ENCODE peak calls at places on chromosomes 6 and 20, in eight cellular contexts. One of them, this sample, is unnamed.

GRCh38 chr20:6269163-6269873 is 146.5 kb upstream of the FERMT1 start:
- DNase-seq in HL-60: no peak
- DNase-seq in ovary: no peak
- DNase-seq in MCF 10A: peak
- DNase-seq in IMR-90: no peak
- DNase-seq in D721Med: no peak
- DNase-seq in fibroblast of pulmonary artery: no peak
- DNase-seq in GM10248: no peak
- DNase-seq in this sample: no peak

GRCh38 chr6:15922510-15923307 is 206.2 kb upstream of the MYLIP start:
- DNase-seq in ovary: no peak
- DNase-seq in MCF 10A: no peak
- DNase-seq in GM10248: no peak
- DNase-seq in HL-60: no peak
- DNase-seq in D721Med: no peak
- DNase-seq in IMR-90: no peak
- DNase-seq in fibroblast of pulmonary artery: peak
- DNase-seq in this sample: no peak

GRCh38 chr6:10834823-10835222 is 3.5 kb downstream of the MAK start:
- DNase-seq in HL-60: no peak
- DNase-seq in ovary: no peak
- DNase-seq in GM10248: no peak
- DNase-seq in IMR-90: no peak
- DNase-seq in MCF 10A: no peak
- DNase-seq in fibroblast of pulmonary artery: no peak
- DNase-seq in D721Med: no peak
- DNase-seq in this sample: no peak

GRCh38 chr20:23622839-23623343 is 14.9 kb downstream of the CST3 start:
- DNase-seq in IMR-90: peak
- DNase-seq in MCF 10A: peak
- DNase-seq in fibroblast of pulmonary artery: peak
- DNase-seq in GM10248: no peak
- DNase-seq in D721Med: no peak
- DNase-seq in HL-60: no peak
- DNase-seq in ovary: peak
- DNase-seq in this sample: peak

GRCh38 chr20:23039136-23039875 is 4.2 kb downstream of the SSTR4 start:
- DNase-seq in GM10248: no peak
- DNase-seq in IMR-90: no peak
- DNase-seq in fibroblast of pulmonary artery: no peak
- DNase-seq in MCF 10A: no peak
- DNase-seq in HL-60: no peak
- DNase-seq in ovary: no peak
- DNase-seq in D721Med: no peak
- DNase-seq in this sample: no peak

GRCh38 chr6:148915889-148916288 is 169.1 kb downstream of the UST start:
- DNase-seq in ovary: no peak
- DNase-seq in fibroblast of pulmonary artery: no peak
- DNase-seq in IMR-90: no peak
- DNase-seq in GM10248: no peak
- DNase-seq in HL-60: no peak
- DNase-seq in MCF 10A: no peak
- DNase-seq in D721Med: no peak
- DNase-seq in this sample: no peak

GRCh38 chr6:109939654-109940053 is 38.5 kb upstream of the GPR6 start:
- DNase-seq in fibroblast of pulmonary artery: no peak
- DNase-seq in ovary: no peak
- DNase-seq in GM10248: no peak
- DNase-seq in MCF 10A: peak
- DNase-seq in IMR-90: peak
- DNase-seq in HL-60: no peak
- DNase-seq in D721Med: no peak
- DNase-seq in this sample: no peak

GRCh38 chr6:90492369-90492768 is 94.5 kb downstream of the MAP3K7 start:
- DNase-seq in D721Med: no peak
- DNase-seq in IMR-90: no peak
- DNase-seq in fibroblast of pulmonary artery: no peak
- DNase-seq in HL-60: no peak
- DNase-seq in GM10248: no peak
- DNase-seq in MCF 10A: no peak
- DNase-seq in ovary: no peak
- DNase-seq in this sample: no peak

GRCh38 chr6:43773050-43773956 is 3.3 kb downstream of the VEGFA start:
- DNase-seq in ovary: no peak
- DNase-seq in GM10248: peak
- DNase-seq in MCF 10A: peak
- DNase-seq in fibroblast of pulmonary artery: peak
- DNase-seq in HL-60: peak
- DNase-seq in D721Med: peak
- DNase-seq in IMR-90: peak
- DNase-seq in this sample: no peak

GRCh38 chr6:158031445-158032353 is 50.0 kb downstream of the SYNJ2 start:
- DNase-seq in HL-60: peak
- DNase-seq in IMR-90: peak
- DNase-seq in D721Med: no peak
- DNase-seq in fibroblast of pulmonary artery: peak
- DNase-seq in ovary: peak
- DNase-seq in GM10248: no peak
- DNase-seq in MCF 10A: no peak
- DNase-seq in this sample: peak
- TF ChIP-seq CTCF in HL-60: no peak
- TF ChIP-seq CTCF in IMR-90: no peak
- TF ChIP-seq CTCF in D721Med: no peak
- TF ChIP-seq CTCF in fibroblast of pulmonary artery: no peak
- TF ChIP-seq CTCF in ovary: no peak
- TF ChIP-seq CTCF in GM10248: no peak
- TF ChIP-seq CTCF in MCF 10A: no peak
- TF ChIP-seq CTCF in this sample: no peak

DNA sequence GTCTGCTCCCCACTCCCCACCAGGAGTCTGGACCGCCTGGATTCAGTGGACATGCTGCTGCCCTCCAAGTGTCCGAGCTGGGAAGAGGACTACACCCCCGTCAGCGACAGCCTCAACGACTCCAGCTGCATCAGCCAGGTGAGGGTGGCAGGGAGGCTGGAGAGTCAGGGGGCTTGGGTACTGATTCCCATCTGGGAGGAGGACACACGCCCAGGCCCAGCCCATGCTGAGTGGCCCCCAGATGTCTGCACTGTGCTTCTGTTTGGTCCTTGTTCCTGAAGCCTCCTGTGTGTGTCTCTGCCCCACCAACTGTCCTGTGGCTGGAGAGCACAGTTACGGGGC is 101.6 kb upstream of the MYL9 start:
- DNase-seq in IMR-90: no peak
- DNase-seq in fibroblast of pulmonary artery: no peak
- DNase-seq in ovary: no peak
- DNase-seq in MCF 10A: no peak
- DNase-seq in D721Med: no peak
- DNase-seq in HL-60: no peak
- DNase-seq in GM10248: no peak
- DNase-seq in this sample: no peak
- TF ChIP-seq CTCF in IMR-90: no peak
- TF ChIP-seq CTCF in fibroblast of pulmonary artery: no peak
- TF ChIP-seq CTCF in ovary: no peak
- TF ChIP-seq CTCF in MCF 10A: no peak
- TF ChIP-seq CTCF in D721Med: no peak
- TF ChIP-seq CTCF in HL-60: no peak
- TF ChIP-seq CTCF in GM10248: peak
- TF ChIP-seq CTCF in this sample: peak

DNA sequence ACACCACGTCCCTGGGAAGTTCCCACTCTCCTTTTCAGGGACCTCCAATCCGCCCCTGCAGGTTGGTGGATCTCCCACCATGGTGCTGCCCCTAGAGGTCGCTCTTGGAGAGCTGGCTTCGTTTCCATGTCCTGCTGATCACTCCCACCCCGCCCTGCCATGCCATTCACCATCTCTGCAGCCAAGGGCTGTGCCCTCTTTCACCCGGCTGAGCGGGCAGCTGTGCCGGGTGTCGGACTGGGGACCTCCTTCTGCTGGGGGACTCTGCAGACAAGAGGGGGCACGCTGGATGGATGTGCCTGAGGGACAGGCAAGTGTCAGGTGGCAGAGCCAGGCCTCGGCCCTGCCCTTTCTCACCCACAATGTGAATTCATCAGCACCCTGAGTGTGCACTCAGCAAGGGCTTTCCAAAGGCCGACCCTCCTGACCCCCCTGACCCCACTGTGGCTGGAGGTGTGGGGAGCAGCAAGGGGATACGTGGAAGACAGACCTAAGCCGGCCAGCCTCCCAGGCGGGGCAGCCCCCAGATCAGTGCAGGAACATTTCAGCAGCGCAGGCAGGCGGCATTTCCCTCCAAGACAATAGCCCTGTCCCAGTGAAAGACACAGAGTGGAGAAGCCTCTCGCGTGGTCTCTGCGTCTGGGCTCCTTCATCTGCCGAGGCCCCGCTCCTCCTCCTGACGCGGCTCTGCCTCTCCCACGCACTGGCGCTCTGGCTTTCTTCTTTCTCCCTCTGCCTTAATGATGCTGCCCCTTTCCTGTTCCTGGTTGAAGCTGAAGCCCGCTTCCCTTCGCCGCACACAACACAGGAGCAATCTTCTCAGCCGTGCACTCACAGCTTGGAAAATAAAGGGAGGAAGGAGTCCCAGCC is 347.2 kb downstream of the CDH4 start:
- DNase-seq in ovary: peak
- DNase-seq in D721Med: no peak
- DNase-seq in MCF 10A: no peak
- DNase-seq in IMR-90: no peak
- DNase-seq in HL-60: no peak
- DNase-seq in GM10248: no peak
- DNase-seq in fibroblast of pulmonary artery: no peak
- DNase-seq in this sample: no peak
- TF ChIP-seq CTCF in ovary: no peak
- TF ChIP-seq CTCF in D721Med: no peak
- TF ChIP-seq CTCF in MCF 10A: no peak
- TF ChIP-seq CTCF in IMR-90: peak
- TF ChIP-seq CTCF in HL-60: no peak
- TF ChIP-seq CTCF in GM10248: no peak
- TF ChIP-seq CTCF in fibroblast of pulmonary artery: no peak
- TF ChIP-seq CTCF in this sample: no peak

GRCh38 chr6:33755070-33755869 is 8.6 kb upstream of the IP6K3 start:
- DNase-seq in fibroblast of pulmonary artery: no peak
- DNase-seq in ovary: no peak
- DNase-seq in MCF 10A: no peak
- DNase-seq in HL-60: no peak
- DNase-seq in D721Med: no peak
- DNase-seq in IMR-90: no peak
- DNase-seq in GM10248: no peak
- DNase-seq in this sample: no peak
- TF ChIP-seq CTCF in fibroblast of pulmonary artery: no peak
- TF ChIP-seq CTCF in ovary: no peak
- TF ChIP-seq CTCF in MCF 10A: no peak
- TF ChIP-seq CTCF in HL-60: no peak
- TF ChIP-seq CTCF in D721Med: no peak
- TF ChIP-seq CTCF in IMR-90: no peak
- TF ChIP-seq CTCF in GM10248: no peak
- TF ChIP-seq CTCF in this sample: no peak

DNA sequence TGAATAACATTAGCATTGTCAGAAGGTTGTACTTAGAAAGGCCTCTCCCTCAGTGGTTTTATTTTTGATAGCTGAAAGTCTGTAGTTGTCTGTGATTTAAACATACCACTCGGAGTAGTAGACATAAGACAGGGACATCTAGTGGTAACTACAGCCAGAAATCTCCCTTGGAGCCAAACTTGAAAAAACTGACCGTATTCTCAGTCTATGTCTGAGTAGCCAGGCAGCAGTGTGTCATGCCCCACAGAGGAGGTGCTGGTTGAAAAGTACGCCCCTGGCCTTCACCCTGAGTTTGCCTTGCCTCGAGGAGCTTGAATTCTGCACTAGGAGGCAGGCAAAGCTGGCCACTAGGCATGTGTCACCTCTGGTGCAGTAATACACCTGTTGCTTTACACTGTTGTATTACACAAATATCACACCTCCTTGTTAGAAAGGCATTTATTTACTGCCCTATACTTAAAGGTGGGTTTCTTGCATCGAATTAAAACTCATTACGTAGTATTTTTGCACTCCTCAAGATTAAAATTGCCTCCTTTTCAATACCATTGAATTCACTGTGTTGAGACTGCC is 20.8 kb downstream of the ZBTB2 start:
- DNase-seq in D721Med: no peak
- DNase-seq in ovary: no peak
- DNase-seq in HL-60: no peak
- DNase-seq in MCF 10A: no peak
- DNase-seq in fibroblast of pulmonary artery: peak
- DNase-seq in IMR-90: peak
- DNase-seq in GM10248: no peak
- DNase-seq in this sample: no peak
- TF ChIP-seq CTCF in D721Med: no peak
- TF ChIP-seq CTCF in ovary: no peak
- TF ChIP-seq CTCF in HL-60: no peak
- TF ChIP-seq CTCF in MCF 10A: no peak
- TF ChIP-seq CTCF in fibroblast of pulmonary artery: peak
- TF ChIP-seq CTCF in IMR-90: peak
- TF ChIP-seq CTCF in GM10248: no peak
- TF ChIP-seq CTCF in this sample: no peak

GRCh38 chr20:44039741-44040140 is 125.1 kb downstream of the TOX2 start:
- DNase-seq in HL-60: no peak
- DNase-seq in MCF 10A: no peak
- DNase-seq in IMR-90: no peak
- DNase-seq in GM10248: no peak
- DNase-seq in D721Med: no peak
- DNase-seq in ovary: no peak
- DNase-seq in fibroblast of pulmonary artery: no peak
- DNase-seq in this sample: no peak

GRCh38 chr20:44039147-44039546 is 124.5 kb downstream of the TOX2 start:
- DNase-seq in MCF 10A: no peak
- DNase-seq in fibroblast of pulmonary artery: no peak
- DNase-seq in ovary: no peak
- DNase-seq in D721Med: no peak
- DNase-seq in IMR-90: no peak
- DNase-seq in GM10248: no peak
- DNase-seq in HL-60: no peak
- DNase-seq in this sample: no peak

GRCh38 chr20:44041001-44041400 is 126.3 kb downstream of the TOX2 start:
- DNase-seq in fibroblast of pulmonary artery: no peak
- DNase-seq in IMR-90: no peak
- DNase-seq in HL-60: no peak
- DNase-seq in GM10248: no peak
- DNase-seq in ovary: no peak
- DNase-seq in D721Med: no peak
- DNase-seq in MCF 10A: no peak
- DNase-seq in this sample: no peak

GRCh38 chr20:44040202-44040915 is 125.7 kb downstream of the TOX2 start:
- DNase-seq in fibroblast of pulmonary artery: no peak
- DNase-seq in GM10248: no peak
- DNase-seq in ovary: no peak
- DNase-seq in HL-60: no peak
- DNase-seq in IMR-90: no peak
- DNase-seq in D721Med: no peak
- DNase-seq in MCF 10A: no peak
- DNase-seq in this sample: no peak

GRCh38 chr20:44038681-44039123 is 124.0 kb downstream of the TOX2 start:
- DNase-seq in IMR-90: no peak
- DNase-seq in D721Med: no peak
- DNase-seq in fibroblast of pulmonary artery: no peak
- DNase-seq in ovary: no peak
- DNase-seq in GM10248: no peak
- DNase-seq in MCF 10A: no peak
- DNase-seq in HL-60: no peak
- DNase-seq in this sample: no peak
- TF ChIP-seq CTCF in IMR-90: no peak
- TF ChIP-seq CTCF in D721Med: no peak
- TF ChIP-seq CTCF in fibroblast of pulmonary artery: no peak
- TF ChIP-seq CTCF in ovary: no peak
- TF ChIP-seq CTCF in GM10248: no peak
- TF ChIP-seq CTCF in MCF 10A: no peak
- TF ChIP-seq CTCF in HL-60: no peak
- TF ChIP-seq CTCF in this sample: no peak